ENCODE peak calls at places on chromosomes 11 and 22, in six cellular contexts. One of them, this sample, is unnamed.

GRCh38 chr11:9462172-9462799 is 1.5 kb downstream of the ZNF143 start:
- DNase-seq in tibial artery: no peak
- DNase-seq in GM13976: no peak
- DNase-seq in fibroblast of lung: no peak
- DNase-seq in lower lobe of right lung: no peak
- DNase-seq in testis: no peak
- DNase-seq in this sample: no peak

GRCh38 chr11:43868852-43869567 is 11.6 kb upstream of the ALKBH3 start:
- DNase-seq in tibial artery: no peak
- DNase-seq in testis: no peak
- DNase-seq in GM13976: peak
- DNase-seq in fibroblast of lung: peak
- DNase-seq in lower lobe of right lung: no peak
- DNase-seq in this sample: peak

GRCh38 chr11:80414766-80415165 is 973.9 kb upstream of the TENM4 start:
- DNase-seq in GM13976: no peak
- DNase-seq in testis: no peak
- DNase-seq in fibroblast of lung: peak
- DNase-seq in lower lobe of right lung: no peak
- DNase-seq in tibial artery: no peak
- DNase-seq in this sample: no peak

GRCh38 chr22:32801436-32802290 is at the start of gene TIMP3:
- DNase-seq in lower lobe of right lung: peak
- DNase-seq in testis: peak
- DNase-seq in GM13976: peak
- DNase-seq in fibroblast of lung: peak
- DNase-seq in tibial artery: peak
- DNase-seq in this sample: peak

GRCh38 chr11:95364324-95365295 is 133.6 kb upstream of the SESN3 start:
- DNase-seq in tibial artery: no peak
- DNase-seq in GM13976: no peak
- DNase-seq in testis: no peak
- DNase-seq in lower lobe of right lung: no peak
- DNase-seq in fibroblast of lung: peak
- DNase-seq in this sample: no peak

GRCh38 chr11:125481531-125481930 is 14.5 kb downstream of the FEZ1 start:
- DNase-seq in testis: no peak
- DNase-seq in GM13976: no peak
- DNase-seq in lower lobe of right lung: no peak
- DNase-seq in fibroblast of lung: no peak
- DNase-seq in tibial artery: no peak
- DNase-seq in this sample: no peak

GRCh38 chr11:87722756-87723599 is 452.3 kb downstream of the RAB38 start:
- DNase-seq in GM13976: peak
- DNase-seq in tibial artery: no peak
- DNase-seq in testis: peak
- DNase-seq in fibroblast of lung: peak
- DNase-seq in lower lobe of right lung: no peak
- DNase-seq in this sample: peak

GRCh38 chr11:128776088-128776433 is 82.2 kb downstream of the FLI1 start:
- DNase-seq in lower lobe of right lung: no peak
- DNase-seq in GM13976: peak
- DNase-seq in testis: no peak
- DNase-seq in fibroblast of lung: no peak
- DNase-seq in tibial artery: no peak
- DNase-seq in this sample: peak

GRCh38 chr11:61679301-61679700 is 890 bp upstream of the DAGLA start:
- DNase-seq in fibroblast of lung: no peak
- DNase-seq in testis: peak
- DNase-seq in lower lobe of right lung: no peak
- DNase-seq in tibial artery: no peak
- DNase-seq in GM13976: no peak
- DNase-seq in this sample: no peak

GRCh38 chr22:49760630-49761571 is 66.8 kb downstream of the BRD1 start:
- DNase-seq in lower lobe of right lung: no peak
- DNase-seq in testis: no peak
- DNase-seq in tibial artery: no peak
- DNase-seq in fibroblast of lung: no peak
- DNase-seq in GM13976: no peak
- DNase-seq in this sample: peak

GRCh38 chr11:17776213-17776875 is 41.8 kb downstream of the KCNC1 start:
- DNase-seq in tibial artery: no peak
- DNase-seq in lower lobe of right lung: no peak
- DNase-seq in testis: no peak
- DNase-seq in GM13976: no peak
- DNase-seq in fibroblast of lung: no peak
- DNase-seq in this sample: no peak
- TF ChIP-seq CTCF in tibial artery: no peak
- TF ChIP-seq CTCF in lower lobe of right lung: no peak
- TF ChIP-seq CTCF in testis: no peak
- TF ChIP-seq CTCF in GM13976: no peak
- TF ChIP-seq CTCF in fibroblast of lung: no peak
- TF ChIP-seq CTCF in this sample: no peak

GRCh38 chr11:47270331-47271271 is 668 bp downstream of the MADD start:
- DNase-seq in testis: peak
- DNase-seq in lower lobe of right lung: peak
- DNase-seq in GM13976: no peak
- DNase-seq in tibial artery: no peak
- DNase-seq in fibroblast of lung: peak
- DNase-seq in this sample: peak
- TF ChIP-seq CTCF in testis: no peak
- TF ChIP-seq CTCF in lower lobe of right lung: no peak
- TF ChIP-seq CTCF in GM13976: no peak
- TF ChIP-seq CTCF in tibial artery: no peak
- TF ChIP-seq CTCF in fibroblast of lung: no peak
- TF ChIP-seq CTCF in this sample: peak

GRCh38 chr22:20981787-20982562 is at the start of gene LZTR1:
- DNase-seq in fibroblast of lung: peak
- DNase-seq in lower lobe of right lung: peak
- DNase-seq in tibial artery: peak
- DNase-seq in testis: peak
- DNase-seq in GM13976: peak
- DNase-seq in this sample: peak
- TF ChIP-seq CTCF in fibroblast of lung: peak
- TF ChIP-seq CTCF in lower lobe of right lung: peak
- TF ChIP-seq CTCF in tibial artery: peak
- TF ChIP-seq CTCF in testis: peak
- TF ChIP-seq CTCF in GM13976: peak
- TF ChIP-seq CTCF in this sample: peak

DNA sequence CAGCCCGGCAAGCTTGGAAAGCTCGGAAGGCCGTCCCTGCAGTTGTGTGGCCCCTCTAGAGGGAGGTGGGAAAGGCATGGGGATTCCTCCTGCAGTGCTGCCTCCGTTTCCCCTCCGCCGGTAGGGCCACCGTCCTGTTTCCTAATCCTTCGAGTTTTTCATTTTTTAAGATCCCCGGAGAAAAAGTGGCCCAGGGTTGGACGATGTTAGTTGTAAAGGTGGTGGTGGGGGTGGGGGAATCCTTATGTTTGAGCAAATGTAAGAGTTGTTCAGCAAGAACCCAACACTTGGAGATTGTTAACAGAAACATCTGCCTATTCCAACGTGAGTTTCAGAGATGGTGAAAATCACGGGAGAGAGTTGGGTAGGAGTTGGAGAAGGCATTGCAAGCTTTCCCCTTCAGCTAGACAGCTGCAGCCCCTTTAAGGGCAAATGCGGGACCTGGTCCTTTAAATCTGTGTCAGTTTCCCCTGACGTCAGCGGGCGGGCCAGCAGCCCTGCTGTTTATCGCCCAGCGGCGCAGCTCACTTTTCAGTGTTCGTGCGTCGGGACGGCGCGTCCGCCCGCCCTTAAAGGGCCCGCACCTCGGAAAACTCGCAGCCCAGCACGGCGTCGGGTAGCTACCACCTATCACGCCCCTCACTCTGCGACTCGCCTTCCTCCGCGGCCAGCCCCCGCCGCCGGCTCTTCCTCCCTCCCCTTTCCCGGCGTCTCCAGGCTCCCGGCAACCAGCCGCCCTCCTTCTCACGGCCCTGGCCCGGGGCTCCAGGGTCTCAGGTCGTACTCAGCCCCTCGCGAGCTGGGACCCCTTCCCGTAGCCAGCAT is at the start of gene SIDT2:
- DNase-seq in tibial artery: peak
- DNase-seq in lower lobe of right lung: peak
- DNase-seq in GM13976: peak
- DNase-seq in fibroblast of lung: peak
- DNase-seq in testis: peak
- DNase-seq in this sample: peak
- TF ChIP-seq CTCF in tibial artery: no peak
- TF ChIP-seq CTCF in lower lobe of right lung: no peak
- TF ChIP-seq CTCF in GM13976: no peak
- TF ChIP-seq CTCF in fibroblast of lung: no peak
- TF ChIP-seq CTCF in testis: no peak
- TF ChIP-seq CTCF in this sample: no peak

GRCh38 chr22:41518048-41518347 is 26.3 kb downstream of the POLR3H start:
- DNase-seq in GM13976: no peak
- DNase-seq in fibroblast of lung: no peak
- DNase-seq in tibial artery: no peak
- DNase-seq in lower lobe of right lung: no peak
- DNase-seq in testis: no peak
- DNase-seq in this sample: no peak
- TF ChIP-seq CTCF in GM13976: no peak
- TF ChIP-seq CTCF in fibroblast of lung: no peak
- TF ChIP-seq CTCF in tibial artery: no peak
- TF ChIP-seq CTCF in lower lobe of right lung: no peak
- TF ChIP-seq CTCF in testis: no peak
- TF ChIP-seq CTCF in this sample: no peak

GRCh38 chr11:82864268-82864667 is 36.0 kb downstream of the PRCP start:
- DNase-seq in GM13976: peak
- DNase-seq in tibial artery: peak
- DNase-seq in fibroblast of lung: peak
- DNase-seq in testis: peak
- DNase-seq in lower lobe of right lung: peak
- DNase-seq in this sample: peak
- TF ChIP-seq CTCF in GM13976: peak
- TF ChIP-seq CTCF in tibial artery: peak
- TF ChIP-seq CTCF in fibroblast of lung: peak
- TF ChIP-seq CTCF in testis: peak
- TF ChIP-seq CTCF in lower lobe of right lung: peak
- TF ChIP-seq CTCF in this sample: peak

GRCh38 chr11:122813176-122813917 is 25.0 kb upstream of the CRTAM start:
- DNase-seq in testis: no peak
- DNase-seq in GM13976: no peak
- DNase-seq in lower lobe of right lung: no peak
- DNase-seq in fibroblast of lung: no peak
- DNase-seq in tibial artery: no peak
- DNase-seq in this sample: no peak

GRCh38 chr11:122816701-122817100 is 21.6 kb upstream of the CRTAM start:
- DNase-seq in GM13976: no peak
- DNase-seq in tibial artery: no peak
- DNase-seq in fibroblast of lung: peak
- DNase-seq in lower lobe of right lung: no peak
- DNase-seq in testis: no peak
- DNase-seq in this sample: no peak

GRCh38 chr11:122812612-122813011 is 25.7 kb upstream of the CRTAM start:
- DNase-seq in lower lobe of right lung: no peak
- DNase-seq in testis: no peak
- DNase-seq in GM13976: no peak
- DNase-seq in tibial artery: no peak
- DNase-seq in fibroblast of lung: no peak
- DNase-seq in this sample: no peak

GRCh38 chr11:122815900-122816299 is 22.4 kb upstream of the CRTAM start:
- DNase-seq in GM13976: no peak
- DNase-seq in tibial artery: no peak
- DNase-seq in testis: no peak
- DNase-seq in fibroblast of lung: no peak
- DNase-seq in lower lobe of right lung: no peak
- DNase-seq in this sample: no peak

DNA sequence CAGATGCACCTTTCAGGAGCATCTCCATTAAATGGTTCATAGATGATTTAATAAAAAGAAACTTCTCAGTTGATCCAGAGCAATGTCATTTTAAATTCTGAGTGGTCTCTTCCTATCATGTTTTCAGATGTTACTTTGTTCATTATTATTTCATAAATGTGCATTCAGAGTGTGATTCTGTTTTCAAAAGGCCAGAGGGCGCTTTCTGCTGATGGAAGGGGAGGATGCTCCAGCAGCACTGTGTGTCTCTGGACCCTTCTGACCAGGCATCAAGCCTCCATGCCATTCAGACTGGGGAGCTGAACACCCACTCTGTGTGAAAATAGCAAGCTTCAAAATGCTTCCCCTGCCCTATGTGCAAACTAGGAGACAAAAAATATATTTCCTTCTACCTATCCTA is 23.9 kb upstream of the CRTAM start:
- DNase-seq in fibroblast of lung: no peak
- DNase-seq in lower lobe of right lung: no peak
- DNase-seq in GM13976: no peak
- DNase-seq in tibial artery: no peak
- DNase-seq in testis: no peak
- DNase-seq in this sample: no peak
- TF ChIP-seq CTCF in fibroblast of lung: no peak
- TF ChIP-seq CTCF in lower lobe of right lung: peak
- TF ChIP-seq CTCF in GM13976: peak
- TF ChIP-seq CTCF in tibial artery: no peak
- TF ChIP-seq CTCF in testis: no peak
- TF ChIP-seq CTCF in this sample: peak

GRCh38 chr11:84722583-84723108 is 904.5 kb downstream of the DLG2 start:
- DNase-seq in fibroblast of lung: no peak
- DNase-seq in GM13976: no peak
- DNase-seq in testis: no peak
- DNase-seq in tibial artery: no peak
- DNase-seq in lower lobe of right lung: no peak
- DNase-seq in this sample: no peak
- TF ChIP-seq CTCF in fibroblast of lung: no peak
- TF ChIP-seq CTCF in GM13976: no peak
- TF ChIP-seq CTCF in testis: no peak
- TF ChIP-seq CTCF in tibial artery: no peak
- TF ChIP-seq CTCF in lower lobe of right lung: no peak
- TF ChIP-seq CTCF in this sample: no peak

DNA sequence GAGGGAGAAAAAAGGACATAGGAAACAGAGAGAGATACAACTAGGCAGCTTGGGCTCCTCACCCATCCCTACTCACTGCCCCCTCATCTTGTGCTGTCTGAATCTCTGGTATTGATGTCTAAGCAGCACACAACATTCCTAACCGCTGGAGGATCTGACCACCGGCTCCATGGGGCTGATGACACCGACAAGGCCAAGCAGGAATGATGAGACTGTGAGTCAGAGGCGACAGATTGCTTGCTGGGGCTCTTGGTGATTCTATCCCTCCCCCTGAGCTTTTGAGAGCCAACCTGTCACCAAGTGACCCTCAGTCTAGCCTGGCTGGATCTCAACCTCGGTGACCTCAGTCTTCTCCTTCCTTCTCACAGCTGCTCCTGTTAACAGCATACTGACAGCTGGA is 13.8 kb downstream of the PAMR1 start:
- DNase-seq in fibroblast of lung: peak
- DNase-seq in lower lobe of right lung: no peak
- DNase-seq in testis: no peak
- DNase-seq in tibial artery: no peak
- DNase-seq in GM13976: no peak
- DNase-seq in this sample: no peak
- TF ChIP-seq CTCF in fibroblast of lung: no peak
- TF ChIP-seq CTCF in lower lobe of right lung: no peak
- TF ChIP-seq CTCF in testis: no peak
- TF ChIP-seq CTCF in tibial artery: no peak
- TF ChIP-seq CTCF in GM13976: no peak
- TF ChIP-seq CTCF in this sample: no peak